ENCODE peak calls at places on chromosomes 5 and 9, in four cellular contexts. U is mesendoderm, I is H1, G is IMR-90. R is an unnamed sample.

GRCh38 chr5:35815089-35815936 is 41.4 kb upstream of the IL7R start:
- DNase-seq in U (peak), I (no peak), G (no peak), R (peak)

GRCh38 chr9:87447547-87448432 is 49.9 kb upstream of the DAPK1 start:
- DNase-seq in U (no peak), I (no peak), G (no peak), R (no peak)

GRCh38 chr5:78016831-78017529 is 240.8 kb upstream of the TBCA start:
- DNase-seq in U (peak), I (no peak), G (no peak), R (no peak)

GRCh38 chr5:128844354-128844923 is 120.8 kb upstream of the SLC27A6 start:
- DNase-seq in U (peak), I (no peak), G (peak), R (no peak)

GRCh38 chr9:133731876-133732321 is 6.3 kb downstream of the SARDH start:
- DNase-seq in U (peak), I (no peak), G (peak), R (peak)

GRCh38 chr5:39192449-39193160 is 26.8 kb downstream of the FYB1 start:
- DNase-seq in U (no peak), I (no peak), G (no peak), R (no peak)

GRCh38 chr9:106583751-106584150 is 279.2 kb upstream of the ZNF462 start:
- DNase-seq in U (no peak), I (no peak), G (no peak), R (no peak)

GRCh38 chr9:115952667-115953316 is 200.8 kb upstream of the PAPPA start:
- DNase-seq in U (no peak), I (no peak), G (peak), R (no peak)

GRCh38 chr5:159049844-159050318 is 49.8 kb downstream of the EBF1 start:
- DNase-seq in U (peak), I (no peak), G (peak), R (no peak)

GRCh38 chr5:126385509-126385908 is 37.7 kb upstream of the GRAMD2B start:
- DNase-seq in U (no peak), I (no peak), G (no peak), R (no peak)

DNA sequence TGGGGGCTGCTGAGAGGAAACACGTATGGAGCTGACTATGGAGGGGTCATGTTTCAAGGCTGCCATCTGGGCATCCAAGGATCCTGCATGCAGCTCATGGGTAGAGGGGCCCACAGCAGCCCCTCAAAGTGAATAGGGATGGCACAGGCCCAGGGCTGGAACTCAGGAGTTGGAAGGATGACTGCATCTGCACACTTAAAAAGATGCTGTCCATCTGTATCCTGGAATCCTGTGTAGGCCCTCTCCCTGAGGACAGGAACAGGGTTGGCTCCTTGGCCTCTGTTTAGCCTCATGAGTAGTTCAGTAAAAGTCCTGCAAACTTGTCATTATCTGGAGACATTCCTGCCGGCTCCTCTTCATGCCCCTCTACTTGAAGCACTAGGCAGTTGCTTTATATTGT is 4.0 kb downstream of the BNIP1 start:
- DNase-seq in U (no peak), I (peak), G (no peak), R (no peak)
- H4K5ac ChIP-seq in U (no peak), I (no peak), G (no peak), R (no peak)

GRCh38 chr5:109939109-109939682 is 249.5 kb downstream of the MAN2A1 start:
- DNase-seq in U (no peak), I (no peak), G (peak), R (no peak)

GRCh38 chr5:109936996-109937395 is 247.3 kb downstream of the MAN2A1 start:
- DNase-seq in U (peak), I (no peak), G (no peak), R (no peak)

GRCh38 chr5:109937951-109938350 is 248.2 kb downstream of the MAN2A1 start:
- DNase-seq in U (no peak), I (no peak), G (no peak), R (no peak)

GRCh38 chr5:109936091-109936490 is 246.4 kb downstream of the MAN2A1 start:
- DNase-seq in U (no peak), I (no peak), G (no peak), R (no peak)

GRCh38 chr5:109938453-109938852 is 248.7 kb downstream of the MAN2A1 start:
- DNase-seq in U (no peak), I (no peak), G (no peak), R (no peak)
- H3K23ac ChIP-seq in U (no peak), I (no peak), G (no peak), R (no peak)

DNA sequence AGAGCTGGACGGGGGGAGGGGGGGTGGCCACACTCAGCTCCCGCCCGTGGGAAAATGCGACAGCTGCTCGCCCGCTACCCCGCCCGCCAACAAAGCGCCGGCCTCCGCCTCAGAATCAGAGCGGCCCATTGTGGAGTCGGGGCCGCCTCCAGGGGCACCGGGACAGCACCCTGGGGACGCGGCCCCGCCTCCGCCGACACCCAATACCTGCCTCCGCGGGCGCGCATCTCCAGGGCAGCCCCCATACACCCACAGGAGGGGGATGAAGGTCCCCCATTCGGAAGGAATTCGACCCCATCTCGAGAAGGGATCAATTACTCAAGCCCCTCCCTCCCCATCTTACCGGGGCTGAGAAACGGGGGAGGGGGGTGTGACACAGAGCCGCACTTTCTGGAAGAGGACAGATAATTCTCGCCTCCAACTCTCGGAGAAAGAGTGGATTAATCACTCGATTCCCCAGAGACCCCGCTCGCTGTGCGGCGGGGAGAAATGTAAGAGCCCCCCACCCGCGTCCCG is 1.2 kb downstream of the NOTCH1 start:
- DNase-seq in U (no peak), I (no peak), G (no peak), R (no peak)
- H4K5ac ChIP-seq in U (no peak), I (no peak), G (no peak), R (no peak)

GRCh38 chr5:68216737-68217231 is 1.2 kb downstream of the PIK3R1 start:
- DNase-seq in U (no peak), I (no peak), G (peak), R (no peak)

GRCh38 chr5:68214472-68215207 is 916 bp upstream of the PIK3R1 start:
- DNase-seq in U (no peak), I (no peak), G (no peak), R (no peak)

GRCh38 chr5:68217476-68217984 is 2.0 kb downstream of the PIK3R1 start:
- DNase-seq in U (no peak), I (no peak), G (peak), R (no peak)

GRCh38 chr5:68215888-68216736 is 556 bp downstream of the PIK3R1 start:
- DNase-seq in U (peak), I (peak), G (peak), R (peak)

GRCh38 chr5:68215208-68215887 is at the start of gene PIK3R1:
- DNase-seq in U (peak), I (peak), G (peak), R (peak)
- H3K23ac ChIP-seq in U (peak), I (no peak), G (peak), R (no peak)

DNA sequence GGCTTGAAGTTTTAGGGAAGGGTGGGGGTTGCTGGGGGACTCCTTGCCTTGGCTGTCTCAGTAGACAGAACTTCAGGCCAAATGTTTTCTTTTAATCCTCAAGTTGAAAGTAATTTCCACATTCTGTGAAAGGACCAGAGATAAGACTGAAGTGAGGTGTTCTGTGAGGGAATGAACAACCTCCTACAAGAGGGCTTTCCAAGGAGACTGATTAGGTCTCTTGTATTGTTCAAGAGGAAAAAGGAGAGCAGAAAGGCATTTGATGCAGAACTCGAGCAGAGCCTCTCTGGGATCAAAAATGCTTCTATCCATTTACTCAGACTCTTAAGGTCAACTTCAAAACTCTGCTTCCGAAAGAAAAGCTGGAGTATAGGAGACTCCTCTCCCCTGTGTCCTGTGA is 282.1 kb upstream of the ATP10B start:
- DNase-seq in U (peak), I (no peak), G (no peak), R (no peak)
- H4K5ac ChIP-seq in U (no peak), I (no peak), G (no peak), R (no peak)

DNA sequence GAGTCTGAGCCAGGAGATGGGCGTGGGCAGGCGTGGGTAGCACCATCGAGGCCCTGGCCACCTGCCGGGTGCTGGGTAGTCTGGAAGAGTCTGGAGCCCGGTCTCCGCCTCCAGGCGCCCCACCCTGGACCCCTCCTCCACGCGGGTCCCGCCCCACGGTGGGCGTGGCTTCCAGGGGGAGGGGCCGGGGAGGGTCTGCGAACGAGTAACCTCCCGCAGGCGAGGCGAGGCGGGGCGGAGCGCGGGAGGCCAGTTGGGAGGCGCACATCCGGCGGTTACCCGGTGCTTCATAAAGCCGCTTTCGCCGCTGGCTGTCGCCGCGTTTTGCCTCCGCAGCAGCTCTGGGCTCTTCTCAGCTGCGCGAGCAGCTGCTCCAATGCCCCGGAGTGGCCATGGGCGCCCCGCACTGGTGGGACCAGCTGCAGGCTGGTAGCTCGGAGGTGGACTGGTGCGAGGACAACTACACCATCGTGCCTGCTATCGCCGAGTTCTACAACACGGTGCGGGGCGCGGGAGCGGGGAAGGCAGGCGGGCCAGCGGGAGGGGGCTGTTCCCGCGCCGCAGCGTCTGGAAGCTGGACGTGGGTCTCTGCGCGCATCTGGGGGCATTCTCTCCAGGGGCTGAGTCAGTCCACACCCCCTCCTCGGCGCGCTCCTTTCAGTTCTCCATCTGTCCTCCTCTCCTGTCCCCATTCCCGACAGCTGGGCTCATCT is at the start of gene ACER2:
- DNase-seq in U (peak), I (peak), G (peak), R (peak)
- H3K23ac ChIP-seq in U (peak), I (no peak), G (peak), R (no peak)

GRCh38 chr9:114855488-114855887 is 49.6 kb upstream of the TNFSF15 start:
- DNase-seq in U (no peak), I (no peak), G (peak), R (no peak)
- H4K5ac ChIP-seq in U (no peak), I (no peak), G (no peak), R (no peak)

GRCh38 chr5:1934056-1934394 is 51.3 kb upstream of the IRX4 start:
- DNase-seq in U (peak), I (no peak), G (no peak), R (peak)
- H3K23ac ChIP-seq in U (no peak), I (no peak), G (no peak), R (no peak)

GRCh38 chr9:15738011-15738410 is 185.2 kb downstream of the CCDC171 start:
- DNase-seq in U (no peak), I (no peak), G (no peak), R (no peak)
- H4K5ac ChIP-seq in U (no peak), I (no peak), G (no peak), R (no peak)

DNA sequence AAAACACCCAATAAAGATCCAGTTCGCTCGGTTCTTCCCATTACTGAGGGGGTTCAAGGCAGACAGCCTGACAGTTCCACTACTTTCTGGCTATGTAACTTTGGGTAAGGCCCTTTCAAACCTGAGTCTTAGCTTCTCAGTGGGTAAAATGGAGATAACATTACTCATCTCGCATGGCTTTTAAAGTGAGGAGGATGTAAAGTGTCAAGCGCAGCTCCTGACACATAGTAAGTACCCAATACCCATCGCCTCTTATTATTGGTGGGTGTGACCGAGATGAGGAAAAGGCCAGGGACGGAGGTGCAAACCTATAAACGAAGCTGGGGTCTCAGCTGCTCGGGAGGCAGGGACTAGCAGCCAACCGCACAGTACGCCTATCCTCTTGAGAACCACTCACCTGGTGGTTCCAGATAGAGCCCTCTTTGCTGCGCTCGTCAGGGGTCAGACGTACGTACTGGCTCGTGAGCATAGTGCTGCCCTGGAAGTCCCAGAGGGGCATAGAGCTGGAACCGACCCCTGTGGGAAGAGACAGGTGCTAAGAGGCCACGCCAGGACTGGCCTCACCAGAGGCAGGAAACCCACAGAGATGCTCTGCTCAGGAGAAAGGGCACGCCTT is 584 bp downstream of the LMAN2 start:
- DNase-seq in U (peak), I (no peak), G (no peak), R (no peak)
- H3K23ac ChIP-seq in U (peak), I (no peak), G (peak), R (no peak)

R was measured in H9.